ENCODE peak calls at places on chromosomes 5 and 9, in seven cellular contexts. C is tibial nerve, S is left ventricle myocardium inferior, T is H9, M is right atrium auricular region, P is right lobe of liver, G is Peyer's patch. X is an unnamed sample.

GRCh38 chr9:101671567-101671966 is 66.9 kb downstream of the GRIN3A start:
- DNase-seq in C (no peak), S (no peak), T (no peak), M (no peak), P (no peak), G (no peak), X (no peak)

GRCh38 chr5:164687391-164687790 is 1182.0 kb downstream of the MAT2B start:
- DNase-seq in C (no peak), S (no peak), T (no peak), M (no peak), P (no peak), G (no peak), X (no peak)

GRCh38 chr5:17294639-17295311 is 77.3 kb downstream of the BASP1 start:
- DNase-seq in C (no peak), S (no peak), T (no peak), M (no peak), P (no peak), G (no peak), X (no peak)

GRCh38 chr9:121207371-121207940 is 5.8 kb upstream of the RAB14 start:
- DNase-seq in C (no peak), S (no peak), T (no peak), M (no peak), P (no peak), G (no peak), X (no peak)

GRCh38 chr9:90956026-90956810 is 154.6 kb downstream of the SYK start:
- DNase-seq in C (no peak), S (no peak), T (no peak), M (no peak), P (no peak), G (no peak), X (no peak)

GRCh38 chr5:32233220-32233695 is 59.1 kb upstream of the GOLPH3 start:
- DNase-seq in C (peak), S (no peak), T (no peak), M (no peak), P (peak), G (no peak), X (no peak)

GRCh38 chr9:134484479-134484878 is 157.1 kb upstream of the COL5A1 start:
- DNase-seq in C (no peak), S (peak), T (no peak), M (no peak), P (no peak), G (peak), X (no peak)

GRCh38 chr5:172821340-172821985 is 12.6 kb upstream of the ERGIC1 start:
- DNase-seq in C (no peak), S (no peak), T (no peak), M (no peak), P (no peak), G (no peak), X (no peak)

GRCh38 chr5:61604076-61604475 is 272.0 kb downstream of the ZSWIM6 start:
- DNase-seq in C (no peak), S (no peak), T (no peak), M (no peak), P (no peak), G (no peak), X (no peak)

GRCh38 chr5:168702511-168702910 is 123.3 kb upstream of the PANK3 start:
- DNase-seq in C (no peak), S (no peak), T (no peak), M (no peak), P (no peak), G (no peak), X (no peak)

GRCh38 chr9:114674798-114675554 is 7.0 kb downstream of the TEX48 start:
- DNase-seq in C (no peak), S (no peak), T (no peak), M (no peak), P (no peak), G (no peak), X (no peak)

GRCh38 chr9:84617415-84617814 is 52.1 kb upstream of the NTRK2 start:
- DNase-seq in C (no peak), S (no peak), T (no peak), M (no peak), P (no peak), G (no peak), X (no peak)

GRCh38 chr9:134639994-134640393 is 1.6 kb upstream of the COL5A1 start:
- DNase-seq in C (no peak), S (no peak), T (no peak), M (no peak), P (no peak), G (no peak), X (no peak)

GRCh38 chr9:117957267-117957666 is 253.1 kb downstream of the TLR4 start:
- DNase-seq in C (no peak), S (no peak), T (no peak), M (no peak), P (no peak), G (no peak), X (no peak)

GRCh38 chr5:142686210-142686734 is 382 bp upstream of the FGF1 start:
- DNase-seq in C (no peak), S (no peak), T (no peak), M (no peak), P (no peak), G (no peak), X (no peak)

GRCh38 chr5:97563258-97563657 is 380.2 kb upstream of the RIOK2 start:
- DNase-seq in C (no peak), S (no peak), T (no peak), M (no peak), P (no peak), G (no peak), X (no peak)

GRCh38 chr5:157708866-157709265 is 22.4 kb upstream of the THG1L start:
- DNase-seq in C (no peak), S (no peak), T (no peak), M (no peak), P (no peak), G (no peak), X (no peak)

GRCh38 chr9:18710089-18710488 is 236.1 kb downstream of the ADAMTSL1 start:
- DNase-seq in C (no peak), S (no peak), T (no peak), M (no peak), P (no peak), G (no peak), X (no peak)

GRCh38 chr5:155222393-155222792 is 208.8 kb downstream of the KIF4B start:
- DNase-seq in C (no peak), S (no peak), T (no peak), M (no peak), P (no peak), G (no peak), X (no peak)

GRCh38 chr5:145237843-145238242 is 597.3 kb downstream of the PRELID2 start:
- DNase-seq in C (no peak), S (no peak), T (peak), M (no peak), P (no peak), G (peak), X (no peak)

GRCh38 chr9:112328545-112328944 is 4.9 kb downstream of the PTBP3 start:
- DNase-seq in C (no peak), S (no peak), T (no peak), M (no peak), P (no peak), G (no peak), X (no peak)

GRCh38 chr9:73869261-73869660 is 627.9 kb upstream of the RORB start:
- DNase-seq in C (no peak), S (no peak), T (no peak), M (no peak), P (no peak), G (peak), X (no peak)

GRCh38 chr9:72280913-72281500 is 84.0 kb downstream of the ZFAND5 start:
- DNase-seq in C (peak), S (peak), T (peak), M (peak), P (peak), G (peak), X (peak)

GRCh38 chr5:1342268-1342667 is 2.6 kb downstream of the CLPTM1L start:
- DNase-seq in C (no peak), S (no peak), T (no peak), M (no peak), P (no peak), G (no peak), X (no peak)

GRCh38 chr9:129283290-129283691 is 105.2 kb upstream of the IER5L start:
- DNase-seq in C (no peak), S (no peak), T (no peak), M (peak), P (no peak), G (peak), X (peak)

GRCh38 chr9:115036691-115037090 is 81.3 kb downstream of the TNC start:
- DNase-seq in C (no peak), S (no peak), T (no peak), M (no peak), P (no peak), G (no peak), X (no peak)

GRCh38 chr9:131237931-131238401 is 38.3 kb downstream of the FAM78A start:
- DNase-seq in C (peak), S (peak), T (peak), M (no peak), P (peak), G (peak), X (no peak)

GRCh38 chr5:157253547-157253946 is 12.4 kb upstream of the CYFIP2 start:
- DNase-seq in C (peak), S (no peak), T (peak), M (no peak), P (no peak), G (peak), X (no peak)

GRCh38 chr9:95131023-95131943 is 186.2 kb downstream of the FANCC start:
- DNase-seq in C (peak), S (peak), T (peak), M (peak), P (no peak), G (peak), X (peak)

GRCh38 chr9:86329649-86330048 is 24.6 kb downstream of the TUT7 start:
- DNase-seq in C (no peak), S (no peak), T (no peak), M (no peak), P (no peak), G (no peak), X (no peak)

GRCh38 chr9:5536684-5537083 is 26.4 kb downstream of the PDCD1LG2 start:
- DNase-seq in C (no peak), S (no peak), T (no peak), M (no peak), P (no peak), G (no peak), X (no peak)

GRCh38 chr5:61069150-61069549 is 93.1 kb downstream of the SMIM15 start:
- DNase-seq in C (no peak), S (no peak), T (no peak), M (no peak), P (no peak), G (no peak), X (no peak)

DNA sequence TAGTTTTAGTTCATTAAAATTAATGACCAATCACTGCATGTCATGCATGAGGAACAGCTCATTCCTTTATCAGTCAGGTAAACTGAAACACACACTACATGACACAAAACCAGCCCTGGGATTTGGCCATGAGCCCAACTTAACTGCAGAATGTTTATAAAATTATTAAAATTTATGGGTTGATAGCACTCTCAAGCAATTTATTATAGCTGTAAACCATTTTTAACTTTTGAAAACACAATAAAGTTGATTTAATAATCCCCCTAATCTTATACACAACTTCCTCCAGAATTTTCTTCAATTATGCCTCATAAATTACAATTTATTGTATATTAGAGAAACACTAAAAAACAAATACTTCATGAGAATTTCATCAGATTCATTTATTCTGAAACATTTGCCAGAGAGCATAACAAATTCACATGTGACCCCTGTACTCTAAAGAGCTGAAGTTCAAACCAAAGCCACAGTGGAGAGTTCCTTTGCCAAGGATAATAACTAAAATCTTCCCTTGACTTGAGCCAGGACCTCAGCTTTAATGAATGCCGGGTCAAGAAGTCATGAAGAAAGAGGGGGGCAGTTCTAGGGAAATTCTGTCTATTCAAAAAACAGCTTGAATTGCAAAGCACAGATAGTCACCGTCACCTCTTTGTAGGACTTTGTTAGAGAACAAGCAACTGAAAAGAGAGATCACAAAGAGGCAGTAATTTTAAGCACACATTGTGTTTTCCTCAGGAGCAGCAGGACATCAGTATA is 763.7 kb upstream of the GRAMD2B start:
- DNase-seq in C (peak), S (no peak), T (no peak), M (no peak), P (no peak), G (peak), X (no peak)
- TF ChIP-seq CTCF in C (no peak), S (no peak), T (no peak), M (no peak), P (no peak), G (no peak), X (no peak)

GRCh38 chr5:79890871-79891249 is 100.2 kb downstream of the MTX3 start:
- DNase-seq in C (no peak), S (no peak), T (no peak), M (no peak), P (no peak), G (no peak), X (no peak)
- TF ChIP-seq CTCF in C (no peak), S (no peak), T (peak), M (no peak), P (no peak), G (no peak), X (no peak)

GRCh38 chr5:74013222-74013621 is 387.2 kb downstream of the ARHGEF28 start:
- DNase-seq in C (no peak), S (no peak), T (no peak), M (no peak), P (no peak), G (no peak), X (no peak)
- TF ChIP-seq CTCF in C (no peak), S (no peak), T (no peak), M (no peak), P (no peak), G (no peak), X (no peak)

GRCh38 chr5:177494356-177495195 is 2.8 kb downstream of the PDLIM7 start:
- DNase-seq in C (peak), S (peak), T (peak), M (peak), P (no peak), G (peak), X (peak)
- TF ChIP-seq CTCF in C (peak), S (peak), T (peak), M (peak), P (no peak), G (no peak), X (peak)

DNA sequence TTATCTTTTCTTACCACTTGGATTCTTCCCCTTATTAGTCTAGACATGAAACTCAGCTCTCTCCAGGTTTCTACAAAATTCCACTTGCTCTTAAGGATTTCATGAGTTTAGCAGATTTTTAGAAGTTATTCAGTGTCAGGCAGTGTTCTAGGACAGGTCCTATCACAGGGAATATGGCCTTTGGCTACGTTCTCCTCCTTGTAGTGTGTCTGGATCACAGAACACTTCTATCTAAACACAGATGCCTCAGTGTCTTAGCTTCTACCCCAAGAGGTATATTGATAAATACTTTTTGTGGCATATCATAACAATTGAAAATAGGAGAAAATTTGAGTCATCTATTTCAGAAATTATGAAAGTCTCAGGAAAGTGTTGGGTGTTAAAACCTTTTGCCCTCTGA is 15.6 kb downstream of the RAB3C start:
- DNase-seq in C (no peak), S (no peak), T (no peak), M (no peak), P (no peak), G (no peak), X (no peak)
- TF ChIP-seq CTCF in C (no peak), S (no peak), T (no peak), M (no peak), P (no peak), G (no peak), X (no peak)

DNA sequence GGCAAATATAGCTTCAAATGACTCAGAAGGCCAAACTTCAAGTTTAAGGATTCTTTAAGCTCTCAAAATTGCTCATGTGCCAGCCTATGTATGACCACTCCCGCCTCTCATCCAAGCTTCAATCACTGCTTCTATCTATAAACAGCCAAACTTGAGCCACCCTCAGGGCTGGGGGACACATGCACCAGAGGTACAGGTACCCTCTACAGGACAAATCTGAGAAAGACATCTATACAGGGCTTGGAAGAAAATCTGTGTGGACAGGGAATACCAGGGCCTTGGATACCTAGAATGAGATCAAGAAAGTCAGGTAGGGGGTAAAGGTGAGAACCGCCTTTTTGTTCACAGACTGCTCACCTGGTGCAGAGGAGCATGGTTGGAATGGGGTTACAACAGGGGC is 217.9 kb downstream of the ATPSCKMT start:
- DNase-seq in C (no peak), S (no peak), T (no peak), M (no peak), P (no peak), G (no peak), X (no peak)
- TF ChIP-seq CTCF in C (no peak), S (no peak), T (no peak), M (no peak), P (no peak), G (no peak), X (no peak)

GRCh38 chr5:6197427-6197826 is 180.9 kb downstream of the MED10 start:
- DNase-seq in C (no peak), S (no peak), T (no peak), M (no peak), P (no peak), G (no peak), X (no peak)

GRCh38 chr5:6202113-6202512 is 176.2 kb downstream of the MED10 start:
- DNase-seq in C (no peak), S (no peak), T (no peak), M (no peak), P (no peak), G (no peak), X (no peak)

GRCh38 chr5:6202615-6203365 is 175.6 kb downstream of the MED10 start:
- DNase-seq in C (no peak), S (no peak), T (peak), M (no peak), P (no peak), G (no peak), X (no peak)

GRCh38 chr5:6195711-6196358 is 182.5 kb downstream of the MED10 start:
- DNase-seq in C (no peak), S (no peak), T (no peak), M (no peak), P (no peak), G (no peak), X (peak)

GRCh38 chr5:6201626-6202025 is 176.7 kb downstream of the MED10 start:
- DNase-seq in C (no peak), S (no peak), T (no peak), M (no peak), P (no peak), G (no peak), X (no peak)
- TF ChIP-seq CTCF in C (no peak), S (no peak), T (no peak), M (no peak), P (no peak), G (no peak), X (no peak)

X was measured in osteocyte.